ENCODE peak calls at places on chromosomes 6 and 20, in six cellular contexts. B, H, T, Y, O and M are unnamed samples.

GRCh38 chr6:48747471-48747870 is 636.5 kb upstream of the PTCHD4 start:
- DNase-seq in B (no peak), H (no peak), T (no peak), Y (no peak), O (no peak), M (no peak)

GRCh38 chr6:98039876-98040605 is 757.0 kb upstream of the MMS22L start:
- DNase-seq in B (no peak), H (no peak), T (peak), Y (no peak), O (peak), M (no peak)

GRCh38 chr6:42177514-42178364 is 4.6 kb downstream of the GUCA1A start:
- DNase-seq in B (no peak), H (no peak), T (no peak), Y (no peak), O (no peak), M (no peak)

GRCh38 chr6:97123112-97123511 is 159.9 kb downstream of the MMS22L start:
- DNase-seq in B (no peak), H (no peak), T (no peak), Y (no peak), O (no peak), M (no peak)

GRCh38 chr6:147691436-147691835 is 182.9 kb downstream of the SAMD5 start:
- DNase-seq in B (no peak), H (no peak), T (no peak), Y (no peak), O (no peak), M (no peak)

GRCh38 chr6:113394724-113395123 is 462.4 kb upstream of the MARCKS start:
- DNase-seq in B (no peak), H (no peak), T (no peak), Y (no peak), O (no peak), M (no peak)

GRCh38 chr20:33209789-33210188 is 7.4 kb upstream of the BPIFA3 start:
- DNase-seq in B (peak), H (peak), T (peak), Y (peak), O (peak), M (peak)

GRCh38 chr6:120147218-120147871 is 797.8 kb upstream of the MAN1A1 start:
- DNase-seq in B (no peak), H (no peak), T (no peak), Y (no peak), O (no peak), M (no peak)

GRCh38 chr6:134676307-134677281 is 273.3 kb downstream of the ALDH8A1 start:
- DNase-seq in B (no peak), H (no peak), T (peak), Y (no peak), O (no peak), M (peak)

GRCh38 chr20:5674176-5674660 is 76.0 kb upstream of the SHLD1 start:
- DNase-seq in B (no peak), H (peak), T (peak), Y (no peak), O (no peak), M (no peak)

GRCh38 chr6:55304747-55305146 is 22.5 kb upstream of the GFRAL start:
- DNase-seq in B (no peak), H (no peak), T (no peak), Y (no peak), O (no peak), M (no peak)

GRCh38 chr6:112183271-112183671 is 71.1 kb downstream of the LAMA4 start:
- DNase-seq in B (peak), H (no peak), T (peak), Y (no peak), O (no peak), M (no peak)

GRCh38 chr20:34143951-34144350 is 31.9 kb upstream of the EIF2S2 start:
- DNase-seq in B (peak), H (no peak), T (peak), Y (no peak), O (no peak), M (no peak)

GRCh38 chr6:17948725-17949124 is 38.7 kb downstream of the KIF13A start:
- DNase-seq in B (no peak), H (no peak), T (no peak), Y (no peak), O (no peak), M (no peak)

GRCh38 chr6:42766163-42766670 is 15.6 kb upstream of the BICRAL start:
- DNase-seq in B (no peak), H (no peak), T (peak), Y (no peak), O (no peak), M (no peak)

GRCh38 chr20:57457243-57457761 is 66.1 kb downstream of the RBM38 start:
- DNase-seq in B (no peak), H (no peak), T (no peak), Y (no peak), O (peak), M (no peak)

GRCh38 chr20:5353624-5354496 is 37.1 kb upstream of the PROKR2 start:
- DNase-seq in B (peak), H (no peak), T (peak), Y (no peak), O (no peak), M (no peak)

GRCh38 chr20:2817891-2818595 is 1.9 kb downstream of the TMEM239 start:
- DNase-seq in B (no peak), H (no peak), T (no peak), Y (no peak), O (no peak), M (no peak)

GRCh38 chr6:44431118-44431725 is 43.7 kb downstream of the CDC5L start:
- DNase-seq in B (peak), H (no peak), T (peak), Y (peak), O (peak), M (peak)

GRCh38 chr6:33632603-33633039 is 11.5 kb downstream of the ITPR3 start:
- DNase-seq in B (peak), H (peak), T (no peak), Y (peak), O (peak), M (peak)

GRCh38 chr20:11090751-11091150 is 417.0 kb upstream of the JAG1 start:
- DNase-seq in B (no peak), H (no peak), T (no peak), Y (no peak), O (no peak), M (no peak)

GRCh38 chr6:138485005-138485545 is 14.2 kb downstream of the NHSL1 start:
- DNase-seq in B (no peak), H (no peak), T (peak), Y (no peak), O (peak), M (no peak)

GRCh38 chr6:130050230-130050629 is 31.8 kb downstream of the L3MBTL3 start:
- DNase-seq in B (no peak), H (no peak), T (peak), Y (no peak), O (no peak), M (no peak)

GRCh38 chr6:27505209-27506027 is 32.5 kb upstream of the ZNF184 start:
- DNase-seq in B (peak), H (peak), T (peak), Y (peak), O (peak), M (no peak)

GRCh38 chr6:84774174-84775158 is 10.1 kb upstream of the TBX18 start:
- DNase-seq in B (peak), H (no peak), T (no peak), Y (peak), O (no peak), M (no peak)

GRCh38 chr6:32840604-32841246 is 2.2 kb upstream of the TAP2 start:
- DNase-seq in B (no peak), H (no peak), T (no peak), Y (no peak), O (no peak), M (no peak)

GRCh38 chr6:1987640-1988039 is 257.8 kb downstream of the GMDS start:
- DNase-seq in B (peak), H (no peak), T (peak), Y (no peak), O (no peak), M (no peak)

GRCh38 chr6:15266423-15266996 is 20.6 kb downstream of the JARID2 start:
- DNase-seq in B (peak), H (peak), T (no peak), Y (no peak), O (no peak), M (no peak)

GRCh38 chr6:54864272-54864671 is 17.7 kb downstream of the FAM83B start:
- DNase-seq in B (no peak), H (no peak), T (no peak), Y (no peak), O (no peak), M (no peak)

GRCh38 chr6:161354956-161355355 is 81.1 kb upstream of the AGPAT4 start:
- DNase-seq in B (no peak), H (no peak), T (no peak), Y (no peak), O (no peak), M (no peak)

GRCh38 chr6:81572020-81572419 is 180.5 kb downstream of the TENT5A start:
- DNase-seq in B (no peak), H (no peak), T (peak), Y (no peak), O (no peak), M (no peak)

DNA sequence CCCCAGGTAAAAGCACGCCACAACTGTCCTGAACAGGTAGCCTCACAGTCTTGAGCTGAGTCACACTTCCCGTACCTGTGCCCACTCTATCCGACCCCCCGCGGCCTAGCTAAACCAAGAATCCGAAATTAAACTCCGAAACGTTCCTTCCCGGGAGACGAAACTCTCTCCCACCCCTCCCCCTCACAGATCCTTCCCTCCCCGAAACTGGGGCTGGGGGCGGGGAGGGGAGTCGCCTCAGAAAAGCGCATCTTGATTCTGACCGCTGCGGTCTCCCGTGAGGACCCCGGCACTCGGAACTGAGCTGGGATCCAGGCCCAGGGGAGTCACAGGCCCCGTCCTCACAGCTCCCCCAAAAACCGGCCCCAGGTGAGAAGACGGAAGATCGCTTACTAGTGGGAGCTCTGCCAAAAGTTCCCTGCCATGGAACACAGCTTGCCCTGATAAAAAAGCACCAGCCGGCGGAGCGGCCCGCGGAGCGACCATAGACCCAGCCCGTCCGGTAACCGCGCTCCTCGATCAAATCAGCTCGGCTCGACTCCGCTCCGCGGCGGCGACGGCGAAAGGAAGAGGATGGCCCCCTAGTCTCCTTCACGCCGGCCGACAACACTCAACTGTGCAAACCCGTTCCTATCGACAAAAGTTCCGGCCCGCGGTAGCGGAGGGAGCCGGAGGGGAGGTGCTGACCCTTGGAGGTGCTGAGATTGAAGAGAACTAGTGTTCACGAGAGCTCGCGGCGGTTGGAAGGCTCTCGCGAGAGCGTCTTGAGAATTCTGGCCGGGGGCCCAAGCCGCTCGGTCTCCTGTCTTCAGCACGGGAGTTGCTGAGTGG is at the start of gene CCNC:
- DNase-seq in B (peak), H (peak), T (peak), Y (peak), O (peak), M (peak)
- TF ChIP-seq POLR2A in B (peak), H (peak), T (peak), Y (peak), O (peak), M (peak)

GRCh38 chr6:82690283-82690682 is 326.7 kb downstream of the TPBG start:
- DNase-seq in B (no peak), H (no peak), T (no peak), Y (no peak), O (no peak), M (no peak)
- H3K27ac ChIP-seq in B (no peak), H (no peak), T (no peak), Y (no peak), O (no peak), M (no peak)

GRCh38 chr20:45406260-45407066 is 1.6 kb upstream of the DBNDD2 start:
- DNase-seq in B (peak), H (peak), T (no peak), Y (peak), O (peak), M (peak)
- TF ChIP-seq POLR2A in B (no peak), H (no peak), T (no peak), Y (peak), O (no peak), M (no peak)

GRCh38 chr20:51678041-51678697 is 90.0 kb downstream of the ATP9A start:
- DNase-seq in B (no peak), H (no peak), T (no peak), Y (no peak), O (peak), M (no peak)
- H3K27ac ChIP-seq in B (no peak), H (no peak), T (no peak), Y (no peak), O (peak), M (no peak)

DNA sequence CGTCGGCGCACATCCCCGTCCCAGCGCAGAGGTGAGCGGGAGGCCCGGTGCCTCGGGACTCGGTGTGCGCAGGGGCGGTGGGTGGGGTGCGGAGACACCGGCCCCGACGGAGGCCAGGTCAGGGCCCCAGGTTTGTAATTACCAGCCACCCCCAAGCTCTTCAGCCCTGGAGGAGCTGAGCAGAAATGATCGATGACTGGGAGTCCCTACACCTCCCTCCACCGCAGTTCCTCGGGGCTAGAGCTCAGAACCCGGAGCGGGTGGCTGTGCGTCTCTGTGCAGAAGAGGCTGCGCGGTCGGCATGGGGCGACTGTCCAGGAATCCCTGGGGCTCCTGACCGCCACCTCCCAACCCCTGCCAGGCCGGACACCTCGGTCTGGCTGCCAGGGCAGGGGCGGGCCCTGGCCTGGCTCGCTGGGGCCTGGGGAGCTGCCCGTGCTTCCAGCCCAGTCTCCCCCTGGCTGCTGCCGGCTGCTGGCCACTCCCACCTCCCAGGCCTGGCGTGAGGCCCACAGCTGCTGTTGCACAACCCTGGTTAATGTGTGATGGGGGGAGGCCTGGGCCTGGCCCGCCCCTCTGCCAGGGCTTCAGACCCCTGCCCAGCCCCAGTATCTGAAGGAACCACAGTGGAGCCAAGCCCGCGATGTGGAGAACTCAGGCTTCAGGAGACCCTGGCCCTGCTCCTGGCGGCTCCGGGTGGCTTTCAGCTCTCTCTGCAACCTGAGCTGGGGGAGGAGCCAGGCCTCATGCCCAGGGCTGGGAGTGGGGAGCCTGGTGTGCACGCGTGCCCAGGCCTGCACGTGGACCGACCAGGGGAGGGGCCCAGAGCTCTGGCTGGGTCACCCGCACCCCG is 1.2 kb downstream of the SLC2A4RG start:
- DNase-seq in B (peak), H (peak), T (peak), Y (peak), O (peak), M (peak)
- TF ChIP-seq POLR2A in B (no peak), H (peak), T (no peak), Y (peak), O (peak), M (no peak)

DNA sequence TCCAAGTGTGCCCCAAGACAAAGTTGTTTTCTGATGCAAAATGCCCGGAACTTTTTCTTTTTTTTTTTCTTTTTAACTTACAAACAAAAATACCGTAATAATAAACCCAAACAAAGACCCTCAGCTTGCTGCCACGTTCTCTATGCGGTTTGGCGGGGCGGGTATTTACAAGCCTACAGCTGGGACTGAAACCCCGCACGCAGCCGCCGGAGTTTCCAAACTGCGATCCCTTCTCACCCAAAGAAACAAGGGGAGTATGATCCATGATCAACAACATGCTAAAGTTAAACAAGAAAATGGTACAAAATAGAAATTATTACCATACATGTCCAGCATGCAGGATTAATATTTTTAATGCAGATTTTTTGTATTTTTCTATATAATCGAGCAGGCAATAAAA is 2.1 kb downstream of the MAFB start:
- DNase-seq in B (no peak), H (no peak), T (no peak), Y (no peak), O (no peak), M (no peak)
- H3K27ac ChIP-seq in B (no peak), H (peak), T (no peak), Y (peak), O (peak), M (no peak)

DNA sequence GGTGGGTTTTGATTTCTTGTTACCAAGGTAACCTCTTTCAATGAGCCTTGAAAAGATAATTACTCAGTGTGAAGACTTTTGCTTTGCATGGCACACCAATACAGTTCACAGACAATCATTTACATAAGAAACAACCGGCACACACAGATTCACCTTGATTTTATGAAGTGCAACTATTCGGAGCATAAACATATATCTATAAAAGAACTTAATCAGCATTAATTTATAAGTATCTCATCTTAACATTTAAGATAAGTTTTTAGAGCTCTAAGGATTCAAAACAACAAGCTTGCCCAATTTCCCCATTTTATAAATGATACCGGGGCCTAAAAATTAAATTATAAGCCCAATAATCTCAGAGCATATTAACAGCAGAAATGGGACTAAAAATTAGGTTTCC is 85.9 kb upstream of the PCSK2 start:
- DNase-seq in B (no peak), H (no peak), T (no peak), Y (no peak), O (no peak), M (no peak)
- TF ChIP-seq POLR2A in B (no peak), H (no peak), T (no peak), Y (no peak), O (no peak), M (no peak)

GRCh38 chr20:8388707-8389106 is 256.6 kb downstream of the PLCB1 start:
- DNase-seq in B (no peak), H (no peak), T (peak), Y (no peak), O (no peak), M (no peak)
- H3K27ac ChIP-seq in B (no peak), H (no peak), T (no peak), Y (no peak), O (no peak), M (no peak)